ENCODE peak calls at places on chromosomes 4 and X, in eight cellular contexts. R is fibroblast of pulmonary artery, A is astrocyte of the spinal cord, G is AG04450, W is prostate gland, K is RWPE1, E is left ventricle myocardium inferior, B is Calu3. N is an unnamed sample.

GRCh38 chr4:185011408-185011807 is 6.9 kb upstream of the HELT start:
- DNase-seq in R (no peak), A (no peak), G (no peak), W (no peak), K (no peak), E (no peak), B (peak; percentile 61), N (no peak)

GRCh38 chrX:3811331-3812311 is 98.2 kb upstream of the PRKX start:
- DNase-seq in R (peak; percentile 62), A (peak; percentile 56), G (no peak), W (no peak), K (no peak), E (no peak), B (peak; percentile 12), N (no peak)

GRCh38 chr4:123547167-123547817 is 150.7 kb downstream of the SPRY1 start:
- DNase-seq in R (no peak), A (no peak), G (no peak), W (peak; percentile 90), K (peak; percentile 28), E (no peak), B (peak; percentile 88), N (no peak)

GRCh38 chrX:1442724-1443367 is 9.9 kb downstream of the ASMTL start:
- DNase-seq in R (no peak), A (no peak), G (no peak), W (no peak), K (no peak), E (no peak), B (no peak), N (no peak)

GRCh38 chr4:61064636-61065035 is 135.5 kb upstream of the ADGRL3 start:
- DNase-seq in R (no peak), A (no peak), G (no peak), W (no peak), K (no peak), E (no peak), B (no peak), N (no peak)

GRCh38 chrX:154374361-154375155 is at the start of gene FLNA:
- DNase-seq in R (no peak), A (no peak), G (no peak), W (no peak), K (no peak), E (peak; percentile 48), B (peak; percentile 72), N (no peak)

GRCh38 chr4:94448815-94449375 is 2.8 kb upstream of the PDLIM5 start:
- DNase-seq in R (no peak), A (no peak), G (no peak), W (no peak), K (no peak), E (no peak), B (no peak), N (no peak)

GRCh38 chr4:81688085-81688484 is 216.4 kb upstream of the RASGEF1B start:
- DNase-seq in R (peak; percentile 22), A (no peak), G (no peak), W (no peak), K (peak; percentile 8), E (no peak), B (no peak), N (no peak)

GRCh38 chrX:154017766-154018517 is 1.8 kb downstream of the IRAK1 start:
- DNase-seq in R (no peak), A (no peak), G (no peak), W (peak; percentile 23), K (no peak), E (no peak), B (no peak), N (no peak)

DNA sequence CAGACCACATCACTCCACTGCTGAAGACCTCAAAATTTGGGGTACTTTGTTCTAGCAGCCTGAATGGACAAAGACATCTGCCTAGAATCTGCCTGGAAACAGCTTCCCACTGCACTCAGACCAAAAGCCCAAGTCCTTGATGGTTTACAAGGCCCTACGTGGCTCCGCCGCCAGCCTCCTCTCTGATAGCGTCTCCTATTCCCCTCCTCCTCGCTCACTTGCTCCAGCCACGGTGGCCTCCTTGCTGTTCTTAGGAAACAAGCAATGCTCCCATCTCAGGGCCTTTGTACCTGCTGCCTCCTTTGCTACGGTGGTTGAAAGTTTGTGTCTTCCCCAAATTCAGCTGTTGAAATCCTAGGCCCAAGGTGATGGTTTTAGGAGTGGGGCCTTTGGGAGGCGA is 34.7 kb upstream of the SORCS2 start:
- DNase-seq in R (no peak), A (no peak), G (no peak), W (no peak), K (no peak), E (no peak), B (no peak), N (no peak)
- TF ChIP-seq CTCF in R (no peak), A (no peak), G (no peak), W (no peak), K (no peak), E (no peak), B (no peak), N (no peak)

GRCh38 chrX:16883487-16883804 is 13.3 kb upstream of the RBBP7 start:
- DNase-seq in R (no peak), A (no peak), G (no peak), W (no peak), K (no peak), E (no peak), B (no peak), N (no peak)

GRCh38 chrX:16882188-16882587 is 12.0 kb upstream of the RBBP7 start:
- DNase-seq in R (peak; percentile 41), A (peak; percentile 19), G (no peak), W (peak; percentile 27), K (no peak), E (peak; percentile 18), B (peak; percentile 34), N (no peak)

GRCh38 chrX:16885628-16886027 is 15.5 kb upstream of the RBBP7 start:
- DNase-seq in R (no peak), A (no peak), G (no peak), W (no peak), K (no peak), E (no peak), B (no peak), N (no peak)

DNA sequence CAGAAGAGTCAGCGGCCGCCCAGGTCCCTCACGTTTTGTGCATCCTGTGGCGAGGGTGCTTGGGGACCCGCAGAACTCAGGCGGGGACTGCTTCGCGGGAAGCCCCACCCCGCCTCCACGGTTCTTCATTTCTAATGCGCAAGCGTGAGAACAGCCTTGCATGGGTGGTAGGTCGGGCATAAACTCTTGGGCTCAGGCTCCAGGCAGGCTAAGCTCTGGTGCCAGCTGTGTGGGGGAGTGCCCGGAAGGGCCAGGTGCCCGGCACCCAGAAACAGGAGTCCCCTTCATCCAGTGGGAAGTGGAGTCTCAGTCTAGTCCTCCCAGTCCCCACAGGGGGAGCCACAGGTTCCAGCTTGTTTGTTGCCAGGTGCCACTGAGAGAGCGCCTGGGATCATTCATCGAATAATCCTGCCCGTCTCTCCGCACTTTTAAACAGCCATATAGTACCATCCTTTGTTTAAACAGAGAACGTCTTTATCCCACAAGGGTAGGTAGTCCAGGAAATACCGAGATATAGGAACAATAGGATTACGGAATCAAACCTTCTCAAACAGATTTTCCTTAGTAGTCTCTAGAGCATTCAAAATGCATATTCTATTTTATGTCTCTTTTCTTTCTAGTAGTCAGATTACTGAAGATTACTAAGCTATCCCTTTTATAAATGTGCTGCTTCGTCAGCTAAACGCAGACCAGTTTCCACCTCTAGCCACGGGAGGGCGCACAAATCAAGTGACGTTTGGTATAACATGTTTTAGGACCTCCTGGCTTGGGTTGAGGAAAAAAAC is 12.7 kb upstream of the RBBP7 start:
- DNase-seq in R (peak; percentile 77), A (peak; percentile 64), G (no peak), W (peak; percentile 36), K (peak; percentile 31), E (peak; percentile 50), B (peak; percentile 76), N (no peak)
- TF ChIP-seq CTCF in R (peak; percentile 56), A (peak; percentile 74), G (peak; percentile 64), W (peak; percentile 63), K (peak; percentile 62), E (peak; percentile 65), B (peak; percentile 50), N (peak; percentile 71)

DNA sequence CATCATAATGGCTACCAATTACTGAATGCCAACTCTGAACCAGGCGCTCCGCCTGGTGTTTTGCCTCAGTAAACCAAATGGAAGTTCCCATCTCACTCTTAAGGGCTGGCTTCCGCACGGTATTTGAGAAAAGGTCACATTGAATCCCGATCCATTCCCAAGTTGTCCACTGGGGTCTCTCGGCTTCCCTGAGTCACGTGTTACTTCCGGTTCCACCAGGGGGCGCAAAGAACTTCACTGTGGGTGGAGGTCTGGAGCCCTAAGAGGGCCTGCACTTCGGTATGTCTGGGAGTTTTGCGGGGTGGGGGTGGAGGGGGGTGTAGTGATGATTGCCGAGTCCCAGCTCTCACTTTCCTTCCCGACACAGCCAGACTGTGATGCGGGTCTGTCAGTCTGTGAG is 13.4 kb upstream of the NHS start:
- DNase-seq in R (no peak), A (no peak), G (no peak), W (no peak), K (no peak), E (no peak), B (peak; percentile 16), N (no peak)
- TF ChIP-seq CTCF in R (peak; percentile 6), A (peak; percentile 33), G (peak; percentile 33), W (peak; percentile 5), K (no peak), E (no peak), B (peak; percentile 34), N (peak; percentile 20)

GRCh38 chr4:3396611-3397010 is 45.2 kb upstream of the HGFAC start:
- DNase-seq in R (no peak), A (no peak), G (no peak), W (no peak), K (no peak), E (no peak), B (no peak), N (no peak)

GRCh38 chr4:3397128-3397527 is 44.6 kb upstream of the HGFAC start:
- DNase-seq in R (no peak), A (no peak), G (no peak), W (no peak), K (no peak), E (no peak), B (no peak), N (no peak)

GRCh38 chr4:3402409-3403103 is 39.2 kb upstream of the HGFAC start:
- DNase-seq in R (no peak), A (peak; percentile 70), G (no peak), W (no peak), K (no peak), E (peak; percentile 39), B (no peak), N (no peak)

GRCh38 chr4:3401436-3402171 is 40.2 kb upstream of the HGFAC start:
- DNase-seq in R (no peak), A (peak; percentile 57), G (no peak), W (peak; percentile 77), K (no peak), E (no peak), B (no peak), N (no peak)

DNA sequence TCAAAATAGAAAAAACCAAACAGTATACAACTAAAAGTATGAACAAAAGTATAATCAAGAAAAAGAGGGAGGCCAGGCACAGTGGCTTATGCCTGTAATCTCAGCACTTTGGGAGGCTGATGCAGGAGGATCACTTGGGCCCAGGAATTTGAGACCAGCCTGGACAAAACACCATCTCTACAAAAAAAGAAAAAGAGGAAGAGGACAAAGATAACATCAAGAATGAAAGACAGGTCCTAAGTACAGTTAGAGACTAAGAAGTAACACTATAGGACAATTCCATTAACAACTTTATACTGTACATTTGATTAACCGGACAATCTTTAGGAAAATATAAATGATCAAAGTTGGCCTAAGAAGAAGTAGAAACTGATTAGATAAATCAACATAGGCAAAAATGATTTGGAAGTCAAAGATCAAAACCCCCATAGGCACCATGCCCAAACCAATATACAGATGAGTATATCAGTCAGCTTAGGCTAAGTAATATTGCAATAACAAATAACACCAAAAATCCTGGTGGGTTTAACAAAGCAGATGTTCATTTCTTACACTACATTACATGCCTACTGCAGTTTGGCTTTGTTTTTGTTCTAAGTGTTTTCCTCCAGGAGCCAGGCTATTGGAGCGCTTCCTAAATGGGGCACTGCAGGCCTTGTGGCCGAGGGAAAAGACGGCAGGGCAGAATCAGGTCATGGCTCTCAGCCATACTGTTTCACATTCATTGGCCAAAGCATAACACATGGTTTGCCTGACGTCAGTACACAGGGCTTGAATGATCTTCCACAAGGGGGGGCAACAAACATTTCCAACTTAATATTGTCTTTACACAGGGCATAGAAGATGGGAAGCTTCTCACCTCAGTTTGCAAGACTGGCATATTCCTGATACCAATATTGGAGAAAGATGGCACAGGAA is 42.2 kb upstream of the HGFAC start:
- DNase-seq in R (no peak), A (peak; percentile 42), G (no peak), W (no peak), K (no peak), E (peak; percentile 21), B (no peak), N (no peak)
- TF ChIP-seq CTCF in R (no peak), A (no peak), G (no peak), W (no peak), K (no peak), E (no peak), B (no peak), N (no peak)